ENCODE peak calls at places on chromosome 19, in nine cellular contexts. E is activated B cell treated with CpG ODN at 0.5 μM for 24 hours, A is kidney, S is fibroblast of lung, P is heart right ventricle, N is left lung, Z is uterus, I is left ventricle myocardium inferior, T is cardiac fibroblast. F is an unnamed sample.

GRCh38 chr19:6363429-6363828 is 2.1 kb downstream of the CLPP start:
- DNase-seq in E (no peak), A (no peak), S (no peak), P (no peak), N (no peak), Z (no peak), I (no peak), T (no peak), F (no peak)

GRCh38 chr19:5308471-5309437 is 31.9 kb downstream of the PTPRS start:
- DNase-seq in E (no peak), A (peak; percentile 89), S (peak; percentile 95), P (peak; percentile 54), N (peak; percentile 67), Z (peak; percentile 76), I (peak; percentile 42), T (peak; percentile 94), F (no peak)

GRCh38 chr19:33810821-33811220 is 14.2 kb downstream of the KCTD15 start:
- DNase-seq in E (no peak), A (peak; percentile 61), S (no peak), P (no peak), N (no peak), Z (no peak), I (no peak), T (no peak), F (no peak)

GRCh38 chr19:4635763-4636135 is 3.6 kb upstream of the TNFAIP8L1 start:
- DNase-seq in E (no peak), A (no peak), S (no peak), P (no peak), N (no peak), Z (no peak), I (no peak), T (no peak), F (no peak)

GRCh38 chr19:51719251-51719901 is 4.4 kb downstream of the HAS1 start:
- DNase-seq in E (no peak), A (no peak), S (no peak), P (no peak), N (no peak), Z (no peak), I (no peak), T (no peak), F (peak; percentile 32)

GRCh38 chr19:10927691-10928562 is 512 bp downstream of the YIPF2 start:
- DNase-seq in E (no peak), A (no peak), S (no peak), P (no peak), N (no peak), Z (no peak), I (no peak), T (no peak), F (no peak)

GRCh38 chr19:57269515-57270250 is 10.6 kb upstream of the ZNF460 start:
- DNase-seq in E (no peak), A (no peak), S (peak; percentile 75), P (no peak), N (no peak), Z (no peak), I (no peak), T (peak; percentile 65), F (no peak)

GRCh38 chr19:49340865-49341718 is 5.9 kb downstream of the CD37 start:
- DNase-seq in E (peak; percentile 26), A (no peak), S (no peak), P (no peak), N (peak; percentile 41), Z (no peak), I (no peak), T (no peak), F (no peak)

GRCh38 chr19:30695171-30695875 is 323.1 kb downstream of the ZNF536 start:
- DNase-seq in E (no peak), A (no peak), S (no peak), P (no peak), N (no peak), Z (no peak), I (no peak), T (no peak), F (no peak)

GRCh38 chr19:4913996-4914735 is 4.9 kb downstream of the UHRF1 start:
- DNase-seq in E (no peak), A (no peak), S (peak; percentile 7), P (no peak), N (no peak), Z (no peak), I (no peak), T (no peak), F (no peak)

GRCh38 chr19:3184847-3185481 is 766 bp upstream of the NCLN start:
- DNase-seq in E (no peak), A (no peak), S (no peak), P (peak; percentile 65), N (peak; percentile 80), Z (no peak), I (peak; percentile 70), T (peak; percentile 75), F (no peak)

GRCh38 chr19:8005534-8006256 is at the start of gene ELAVL1:
- DNase-seq in E (peak; percentile 92), A (peak; percentile 96), S (peak; percentile 89), P (peak; percentile 93), N (peak; percentile 94), Z (peak; percentile 89), I (peak; percentile 92), T (peak; percentile 93), F (peak; percentile 83)

GRCh38 chr19:22832031-22832762 is at the start of gene ZNF723:
- DNase-seq in E (no peak), A (no peak), S (no peak), P (no peak), N (no peak), Z (no peak), I (no peak), T (no peak), F (no peak)

GRCh38 chr19:15115080-15115479 is 7.9 kb downstream of the SYDE1 start:
- DNase-seq in E (no peak), A (peak; percentile 93), S (peak; percentile 85), P (peak; percentile 91), N (no peak), Z (peak; percentile 77), I (peak; percentile 90), T (peak; percentile 84), F (no peak)

GRCh38 chr19:48806818-48807589 is 3.8 kb downstream of the BCAT2 start:
- DNase-seq in E (no peak), A (peak; percentile 68), S (peak; percentile 49), P (no peak), N (no peak), Z (no peak), I (no peak), T (peak; percentile 59), F (no peak)

GRCh38 chr19:919157-920050 is 2.3 kb downstream of the KISS1R start:
- DNase-seq in E (peak; percentile 56), A (no peak), S (no peak), P (no peak), N (no peak), Z (no peak), I (no peak), T (no peak), F (no peak)

GRCh38 chr19:3370214-3370720 is 3.9 kb downstream of the NFIC start:
- DNase-seq in E (no peak), A (no peak), S (peak; percentile 54), P (no peak), N (no peak), Z (peak; percentile 76), I (no peak), T (no peak), F (no peak)

GRCh38 chr19:14433454-14434156 is 499 bp downstream of the PKN1 start:
- DNase-seq in E (peak; percentile 45), A (peak; percentile 85), S (no peak), P (no peak), N (peak; percentile 82), Z (peak; percentile 40), I (no peak), T (no peak), F (no peak)

GRCh38 chr19:29485293-29485692 is 40.5 kb upstream of the VSTM2B start:
- DNase-seq in E (no peak), A (no peak), S (no peak), P (no peak), N (peak; percentile 14), Z (no peak), I (no peak), T (no peak), F (peak; percentile 20)

GRCh38 chr19:18896421-18896841 is 473 bp upstream of the CERS1 start:
- DNase-seq in E (no peak), A (no peak), S (no peak), P (no peak), N (peak; percentile 81), Z (no peak), I (no peak), T (no peak), F (no peak)

DNA sequence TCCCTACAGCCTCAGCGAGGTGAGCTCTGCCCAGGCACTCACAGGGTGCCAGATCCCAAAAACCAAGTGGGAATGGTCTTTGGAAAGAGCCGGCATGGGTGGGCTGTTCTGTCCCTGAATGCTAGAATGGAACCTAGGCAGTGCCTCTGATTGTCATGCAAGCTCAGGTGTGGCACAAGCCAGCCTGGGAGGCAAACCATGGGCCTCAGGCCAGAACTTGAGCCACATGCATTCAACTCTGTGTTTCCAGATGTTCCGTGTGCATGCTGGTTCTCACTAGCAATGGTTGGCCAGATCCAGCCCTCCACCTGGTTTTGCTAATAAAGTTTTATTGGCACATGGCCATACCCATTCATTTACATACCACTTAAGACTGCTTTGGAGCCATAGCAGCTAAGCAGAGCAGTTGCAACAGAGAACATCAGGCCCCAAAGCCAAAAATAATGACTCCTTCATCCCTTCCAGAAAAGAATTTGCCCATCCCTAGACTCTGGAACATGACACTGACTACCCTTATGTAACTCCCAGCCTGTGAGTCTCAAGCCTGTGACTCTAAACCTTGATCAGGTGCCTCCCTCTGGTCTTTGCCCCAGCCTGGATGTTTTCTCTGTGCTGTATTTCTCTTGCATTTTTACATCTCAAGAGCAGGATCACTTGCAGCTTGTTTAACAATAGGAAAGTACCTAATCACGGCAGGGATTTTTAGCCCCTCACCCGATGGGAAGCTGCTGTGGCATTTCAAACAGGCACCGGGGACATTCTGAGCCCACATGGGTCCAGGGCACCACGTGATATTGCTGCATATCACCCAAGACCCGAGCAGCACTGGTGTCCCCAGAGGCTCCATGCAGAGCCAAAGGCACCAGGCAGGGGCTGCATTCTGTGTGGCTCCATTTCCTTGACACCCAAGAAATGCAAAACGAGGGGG is 55.4 kb upstream of the USE1 start:
- DNase-seq in E (no peak), A (no peak), S (peak; percentile 5), P (no peak), N (no peak), Z (no peak), I (no peak), T (no peak), F (no peak)
- TF ChIP-seq CTCF in E (no peak), A (no peak), S (no peak), P (no peak), N (no peak), Z (no peak), I (no peak), T (no peak), F (no peak)

GRCh38 chr19:35125746-35126623 is 8.9 kb downstream of the LGI4 start:
- DNase-seq in E (no peak), A (no peak), S (no peak), P (no peak), N (no peak), Z (no peak), I (no peak), T (no peak), F (no peak)
- TF ChIP-seq CTCF in E (no peak), A (no peak), S (no peak), P (no peak), N (no peak), Z (no peak), I (no peak), T (no peak), F (no peak)

GRCh38 chr19:46471116-46471733 is at the start of gene PNMA8A:
- DNase-seq in E (no peak), A (peak; percentile 95), S (peak; percentile 63), P (peak; percentile 75), N (peak; percentile 82), Z (peak; percentile 91), I (peak; percentile 74), T (peak; percentile 94), F (no peak)
- TF ChIP-seq CTCF in E (no peak), A (no peak), S (no peak), P (no peak), N (no peak), Z (no peak), I (no peak), T (no peak), F (no peak)

GRCh38 chr19:54172764-54173699 is at the start of gene TMC4:
- DNase-seq in E (no peak), A (peak; percentile 88), S (no peak), P (no peak), N (peak; percentile 87), Z (no peak), I (no peak), T (peak; percentile 63), F (no peak)
- TF ChIP-seq CTCF in E (no peak), A (no peak), S (no peak), P (no peak), N (peak; percentile 52), Z (no peak), I (no peak), T (no peak), F (no peak)

F was measured in CD14-positive monocyte.